ENCODE peak calls at places on chromosomes 7 and 10, in nine cellular contexts. Q is suprapubic skin, J is AG04449, K is fibroblast of lung, N is HCT116, S is fibroblast of pulmonary artery, D is MG63, Z is cardiac muscle cell, W is IMR-90. U is an unnamed sample.

GRCh38 chr7:75596727-75597614 is 104.9 kb downstream of the SPDYE5 start:
- DNase-seq in Q (no peak), J (no peak), K (peak; percentile 59), N (no peak), S (peak; percentile 9), D (no peak), Z (no peak), W (peak; percentile 53), U (no peak)

GRCh38 chr10:101693701-101694055 is 1.3 kb downstream of the FBXW4 start:
- DNase-seq in Q (no peak), J (no peak), K (peak; percentile 66), N (no peak), S (peak; percentile 56), D (peak; percentile 51), Z (peak; percentile 59), W (peak; percentile 60), U (peak; percentile 36)

GRCh38 chr7:11404355-11404754 is 427.6 kb downstream of the THSD7A start:
- DNase-seq in Q (no peak), J (no peak), K (no peak), N (no peak), S (no peak), D (no peak), Z (no peak), W (no peak), U (peak; percentile 9)

GRCh38 chr10:24207781-24208611 is 942 bp upstream of the KIAA1217 start:
- DNase-seq in Q (no peak), J (no peak), K (peak; percentile 36), N (no peak), S (peak; percentile 72), D (no peak), Z (peak; percentile 65), W (no peak), U (no peak)

GRCh38 chr10:7045891-7046599 is 364.8 kb downstream of the SFMBT2 start:
- DNase-seq in Q (no peak), J (no peak), K (no peak), N (no peak), S (no peak), D (no peak), Z (no peak), W (no peak), U (peak; percentile 52)

GRCh38 chr7:27873006-27873295 is 133.0 kb downstream of the TAX1BP1 start:
- DNase-seq in Q (no peak), J (no peak), K (no peak), N (no peak), S (no peak), D (no peak), Z (no peak), W (no peak), U (no peak)

GRCh38 chr10:23448802-23449570 is 10.1 kb downstream of the OTUD1 start:
- DNase-seq in Q (no peak), J (no peak), K (no peak), N (no peak), S (peak; percentile 62), D (no peak), Z (peak; percentile 50), W (peak; percentile 12), U (peak; percentile 69)

GRCh38 chr10:119409906-119410305 is 132.6 kb downstream of the RGS10 start:
- DNase-seq in Q (no peak), J (no peak), K (no peak), N (no peak), S (peak; percentile 84), D (no peak), Z (peak; percentile 87), W (peak; percentile 97), U (no peak)

GRCh38 chr10:4202936-4203335 is 417.9 kb upstream of the KLF6 start:
- DNase-seq in Q (no peak), J (no peak), K (peak; percentile 8), N (no peak), S (no peak), D (no peak), Z (no peak), W (peak; percentile 6), U (no peak)

GRCh38 chr10:6579904-6580278 is at the start of gene PRKCQ:
- DNase-seq in Q (no peak), J (no peak), K (peak; percentile 42), N (no peak), S (peak; percentile 42), D (peak; percentile 41), Z (peak; percentile 40), W (peak; percentile 12), U (no peak)

GRCh38 chr7:122602800-122603199 is 96.1 kb downstream of the RNF133 start:
- DNase-seq in Q (no peak), J (no peak), K (no peak), N (no peak), S (no peak), D (no peak), Z (no peak), W (no peak), U (no peak)

GRCh38 chr7:139772115-139772514 is 5.7 kb downstream of the HIPK2 start:
- DNase-seq in Q (no peak), J (no peak), K (no peak), N (no peak), S (no peak), D (no peak), Z (peak; percentile 40), W (no peak), U (no peak)

GRCh38 chr7:139775829-139776266 is 1.9 kb downstream of the HIPK2 start:
- DNase-seq in Q (no peak), J (peak; percentile 21), K (peak; percentile 71), N (peak; percentile 73), S (peak; percentile 90), D (peak; percentile 45), Z (peak; percentile 89), W (peak; percentile 85), U (peak; percentile 90)

GRCh38 chr7:139773372-139773771 is 4.4 kb downstream of the HIPK2 start:
- DNase-seq in Q (no peak), J (no peak), K (no peak), N (no peak), S (no peak), D (no peak), Z (no peak), W (no peak), U (peak; percentile 24)

GRCh38 chr7:139772837-139773236 is 5.0 kb downstream of the HIPK2 start:
- DNase-seq in Q (no peak), J (no peak), K (no peak), N (no peak), S (no peak), D (no peak), Z (no peak), W (no peak), U (no peak)

GRCh38 chr7:139774376-139774775 is 3.4 kb downstream of the HIPK2 start:
- DNase-seq in Q (no peak), J (peak; percentile 52), K (peak; percentile 93), N (no peak), S (peak; percentile 50), D (no peak), Z (peak; percentile 40), W (peak; percentile 90), U (no peak)
- H3K4me3 ChIP-seq in Q (no peak overlapping the region), J (no peak overlapping the region), K (peak overlapping the region; percentile 4), N (no peak overlapping the region), S (peak overlapping the region; percentile 65), D (no peak overlapping the region), Z (no peak overlapping the region), W (no peak overlapping the region), U (no peak overlapping the region)

DNA sequence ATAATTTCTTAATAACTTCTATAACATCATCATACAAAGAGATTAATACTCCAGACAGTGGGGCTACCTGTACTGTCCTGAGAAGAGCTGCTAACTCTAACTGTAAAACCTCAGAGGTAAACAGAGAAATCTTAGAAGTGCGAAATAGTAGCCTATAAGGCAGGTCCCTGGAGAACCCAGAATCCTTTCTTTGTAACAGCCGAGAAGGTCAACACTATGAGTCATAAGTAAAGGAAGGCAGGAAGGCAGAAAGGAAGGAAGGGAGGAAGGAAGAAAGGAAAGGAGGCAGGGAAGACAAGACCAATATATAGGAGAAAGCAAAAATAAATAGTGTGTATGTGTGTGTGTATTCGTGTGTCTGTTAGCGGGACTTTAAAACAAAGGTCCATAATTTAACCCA is 540.6 kb downstream of the ZWINT start:
- DNase-seq in Q (no peak), J (no peak), K (no peak), N (no peak), S (no peak), D (no peak), Z (no peak), W (no peak), U (no peak)
- H3K4me3 ChIP-seq in Q (no peak overlapping the region), J (no peak overlapping the region), K (no peak overlapping the region), N (no peak overlapping the region), S (no peak overlapping the region), D (no peak overlapping the region), Z (no peak overlapping the region), W (no peak overlapping the region), U (no peak overlapping the region)

DNA sequence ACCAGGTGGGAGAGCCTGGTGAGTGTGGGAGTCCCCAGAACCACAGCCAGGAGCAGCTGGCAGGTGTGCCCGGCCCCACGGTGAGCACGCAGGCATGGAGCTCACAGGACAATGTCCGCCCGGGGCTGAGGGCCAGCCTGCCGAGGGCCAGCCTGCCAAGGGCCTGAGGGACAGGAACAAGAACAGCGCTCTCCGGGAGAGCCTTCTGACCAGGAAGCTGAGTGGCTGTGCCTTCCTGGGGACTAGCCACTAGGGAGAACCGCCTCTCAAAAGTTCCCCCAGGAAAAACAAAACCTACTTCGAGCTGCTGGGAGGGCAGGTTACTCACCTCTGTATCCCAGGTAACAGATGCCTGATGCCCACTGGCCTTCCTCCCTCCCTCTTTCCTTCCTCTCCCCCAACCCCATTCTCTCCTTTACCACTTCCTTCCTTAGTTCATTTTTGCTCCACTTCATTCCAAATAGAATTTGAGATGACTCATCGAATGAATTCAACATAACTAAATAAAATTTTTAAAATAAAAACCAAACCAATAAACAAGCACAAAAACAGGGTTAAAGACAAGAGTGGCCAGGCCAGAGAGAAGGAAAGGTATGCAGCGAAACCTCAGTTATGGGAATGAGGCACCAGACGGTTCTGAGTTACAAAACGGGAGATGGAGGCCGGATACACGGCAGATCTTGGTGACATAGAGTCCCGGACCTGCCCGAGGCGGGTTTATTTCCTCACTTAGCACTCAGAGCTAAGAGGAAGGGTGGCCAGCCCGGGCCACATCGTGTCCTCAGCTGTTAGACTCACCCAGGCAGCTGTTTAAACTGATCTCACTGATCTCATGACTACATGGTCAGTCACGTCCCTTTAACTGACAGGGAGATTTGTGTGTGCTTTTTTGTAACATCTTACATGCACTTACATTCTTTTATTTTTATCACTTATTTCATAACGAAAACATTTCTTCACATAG is 128.5 kb downstream of the TNS3 start:
- DNase-seq in Q (peak; percentile 88), J (peak; percentile 71), K (peak; percentile 90), N (no peak), S (peak; percentile 74), D (peak; percentile 72), Z (peak; percentile 59), W (peak; percentile 98), U (no peak)
- H3K4me3 ChIP-seq in Q (peak overlapping the region; percentile 25), J (no peak overlapping the region), K (peak overlapping the region; percentile 11), N (no peak overlapping the region), S (no peak overlapping the region), D (no peak overlapping the region), Z (no peak overlapping the region), W (no peak overlapping the region), U (no peak overlapping the region)

DNA sequence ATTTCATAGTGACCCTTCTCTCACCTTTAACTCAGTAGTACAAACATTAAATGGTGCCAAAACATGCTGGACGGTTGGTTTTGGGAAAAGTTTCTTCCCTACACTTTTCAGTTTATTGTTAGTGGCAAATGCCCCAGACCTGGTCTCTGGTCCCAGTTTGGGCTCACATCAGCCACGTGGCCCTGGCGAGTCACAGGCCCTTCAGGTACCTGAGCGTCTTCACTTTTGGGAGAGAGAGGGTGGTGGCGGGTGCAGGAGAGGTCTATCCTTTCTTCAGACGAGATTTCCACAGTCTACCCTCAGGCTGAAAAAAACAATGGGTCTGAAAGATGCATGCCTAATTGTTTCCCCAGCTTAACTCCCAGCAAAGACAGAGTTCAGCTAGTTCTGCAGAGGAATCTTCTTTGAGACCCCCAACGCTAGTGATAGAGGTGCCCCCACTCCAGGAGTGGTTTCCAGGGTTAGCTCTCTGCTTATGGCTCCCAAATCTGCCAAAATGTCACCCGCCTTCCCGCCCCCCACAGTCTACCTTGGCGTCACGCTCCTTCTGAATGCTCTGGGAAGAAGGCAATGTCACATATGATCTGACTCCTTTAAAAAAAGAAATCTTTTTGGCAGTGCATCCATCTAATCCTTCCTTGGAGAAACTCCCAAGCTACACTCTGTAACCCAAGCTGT is 384.8 kb upstream of the FOXK1 start:
- DNase-seq in Q (no peak), J (no peak), K (no peak), N (no peak), S (no peak), D (no peak), Z (no peak), W (no peak), U (no peak)
- H3K4me3 ChIP-seq in Q (no peak overlapping the region), J (no peak overlapping the region), K (no peak overlapping the region), N (no peak overlapping the region), S (no peak overlapping the region), D (no peak overlapping the region), Z (no peak overlapping the region), W (no peak overlapping the region), U (no peak overlapping the region)

U was measured in MM.1S.